ENCODE peak calls at places on chromosome 12, in ten cellular contexts. F is heart left ventricle; Y is iPS DF 6.9; H is CD4-positive, alpha-beta memory T cell; Z is colonic mucosa; P is IMR-90; R is aorta; E is suprapubic skin; S is naive thymus-derived CD4-positive, alpha-beta T cell; D is left lung. A is an unnamed sample. For H3K36me3, the result is how much of the 10 kb centered on the place peaks cover.

GRCh38 chr12:95836630-95837239 is 22.0 kb upstream of the SNRPF start:
- DNase-seq in F (no peak), Y (no peak), H (no peak), Z (no peak), P (peak), R (no peak), E (no peak), S (no peak), D (no peak), A (no peak)

GRCh38 chr12:55748230-55748993 is 5.5 kb downstream of the GDF11 start:
- DNase-seq in F (no peak), Y (no peak), H (no peak), Z (no peak), P (no peak), R (no peak), E (no peak), S (no peak), D (no peak), A (no peak)

GRCh38 chr12:44837114-44837800 is 38.9 kb downstream of the NELL2 start:
- DNase-seq in F (no peak), Y (no peak), H (no peak), Z (no peak), P (no peak), R (no peak), E (no peak), S (no peak), D (no peak), A (no peak)

GRCh38 chr12:113896194-113896593 is 69.9 kb downstream of the RBM19 start:
- DNase-seq in F (no peak), Y (peak), H (no peak), Z (no peak), P (no peak), R (no peak), E (no peak), S (no peak), D (no peak), A (no peak)

GRCh38 chr12:28032811-28033537 is 60.4 kb upstream of the PTHLH start:
- DNase-seq in F (no peak), Y (no peak), H (no peak), Z (no peak), P (peak), R (no peak), E (no peak), S (no peak), D (no peak), A (no peak)

GRCh38 chr12:69069479-69069878 is 136.5 kb upstream of the CPM start:
- DNase-seq in F (no peak), Y (no peak), H (no peak), Z (no peak), P (no peak), R (no peak), E (no peak), S (no peak), D (no peak), A (no peak)

GRCh38 chr12:25236190-25236589 is 14.5 kb downstream of the KRAS start:
- DNase-seq in F (no peak), Y (no peak), H (no peak), Z (no peak), P (peak), R (no peak), E (no peak), S (no peak), D (no peak), A (no peak)

GRCh38 chr12:19561411-19561961 is 122.2 kb downstream of the AEBP2 start:
- DNase-seq in F (no peak), Y (no peak), H (no peak), Z (no peak), P (peak), R (no peak), E (no peak), S (no peak), D (no peak), A (no peak)

GRCh38 chr12:130775953-130776856 is 60.1 kb upstream of the RIMBP2 start:
- DNase-seq in F (peak), Y (no peak), H (peak), Z (no peak), P (peak), R (peak), E (no peak), S (no peak), D (peak), A (peak)

GRCh38 chr12:2974560-2974971 is 15.4 kb downstream of the TEAD4 start:
- DNase-seq in F (no peak), Y (no peak), H (no peak), Z (no peak), P (peak), R (no peak), E (no peak), S (no peak), D (no peak), A (no peak)

GRCh38 chr12:67042697-67043131 is 226.4 kb upstream of the CAND1 start:
- DNase-seq in F (no peak), Y (peak), H (no peak), Z (no peak), P (peak), R (no peak), E (no peak), S (no peak), D (no peak), A (no peak)

GRCh38 chr12:20280515-20280914 is 87.8 kb upstream of the PDE3A start:
- DNase-seq in F (no peak), Y (no peak), H (no peak), Z (no peak), P (no peak), R (no peak), E (no peak), S (no peak), D (no peak), A (no peak)

GRCh38 chr12:20101046-20101445 is 267.3 kb upstream of the PDE3A start:
- DNase-seq in F (no peak), Y (no peak), H (no peak), Z (no peak), P (peak), R (peak), E (no peak), S (no peak), D (no peak), A (no peak)

GRCh38 chr12:130989391-130989790 is 35.7 kb downstream of the ADGRD1 start:
- DNase-seq in F (no peak), Y (no peak), H (no peak), Z (no peak), P (no peak), R (no peak), E (peak), S (no peak), D (no peak), A (no peak)

GRCh38 chr12:59723520-59723919 is 127.7 kb downstream of the SLC16A7 start:
- DNase-seq in F (no peak), Y (no peak), H (no peak), Z (no peak), P (peak), R (no peak), E (no peak), S (no peak), D (no peak), A (no peak)

GRCh38 chr12:57165741-57166140 is 18.3 kb upstream of the LRP1-AS start:
- DNase-seq in F (no peak), Y (no peak), H (no peak), Z (peak), P (no peak), R (no peak), E (no peak), S (no peak), D (no peak), A (no peak)

GRCh38 chr12:45959025-45959424 is 31.3 kb downstream of the SCAF11 start:
- DNase-seq in F (no peak), Y (no peak), H (no peak), Z (no peak), P (no peak), R (no peak), E (no peak), S (no peak), D (no peak), A (no peak)
- H3K36me3 ChIP-seq in F (under half), Y (under half), H (under half), Z (under half), P (under half), R (under half), E (under half), S (under half), D (under half), A (under half)

DNA sequence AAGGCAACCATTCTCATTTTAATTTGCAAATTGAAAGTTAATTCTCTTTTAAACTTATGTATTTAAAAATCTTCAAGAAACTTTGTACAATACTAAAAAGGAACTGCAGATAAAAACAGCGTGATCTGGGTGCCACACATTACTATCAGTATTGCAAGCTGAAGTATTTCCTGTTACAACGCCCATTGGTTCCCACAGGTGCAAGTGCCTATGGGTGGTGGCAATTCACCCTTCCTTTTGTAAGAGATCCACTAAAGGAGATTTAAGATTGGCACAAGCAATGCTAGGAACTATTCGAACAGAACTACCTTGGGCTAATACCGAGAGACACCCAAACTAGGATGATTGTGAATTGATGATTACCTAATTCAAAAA is 13.2 kb downstream of the TAOK3 start:
- DNase-seq in F (no peak), Y (no peak), H (peak), Z (peak), P (no peak), R (no peak), E (no peak), S (peak), D (no peak), A (no peak)
- H3K27ac ChIP-seq in F (no peak), Y (no peak), H (peak), Z (peak), P (peak), R (no peak), E (no peak), S (peak), D (peak), A (peak)

GRCh38 chr12:53513712-53514415 is 6.6 kb upstream of the NPFF start:
- DNase-seq in F (no peak), Y (no peak), H (no peak), Z (no peak), P (no peak), R (no peak), E (no peak), S (no peak), D (no peak), A (no peak)
- H3K36me3 ChIP-seq in F (under half), Y (under half), H (under half), Z (under half), P (under half), R (under half), E (half or more), S (under half), D (half or more), A (under half)

GRCh38 chr12:109056891-109057290 is 4.5 kb downstream of the USP30 start:
- DNase-seq in F (no peak), Y (no peak), H (no peak), Z (no peak), P (no peak), R (no peak), E (no peak), S (no peak), D (no peak), A (no peak)

GRCh38 chr12:109052415-109053323 is at the start of gene USP30:
- DNase-seq in F (peak), Y (peak), H (peak), Z (peak), P (peak), R (peak), E (peak), S (peak), D (peak), A (peak)

GRCh38 chr12:109053382-109054123 is 1.2 kb downstream of the USP30 start:
- DNase-seq in F (no peak), Y (no peak), H (peak), Z (peak), P (no peak), R (no peak), E (no peak), S (peak), D (no peak), A (no peak)

GRCh38 chr12:109052097-109052414 is 320 bp upstream of the USP30 start:
- DNase-seq in F (no peak), Y (no peak), H (no peak), Z (no peak), P (no peak), R (no peak), E (no peak), S (no peak), D (no peak), A (no peak)

GRCh38 chr12:109054520-109054919 is 2.1 kb downstream of the USP30 start:
- DNase-seq in F (no peak), Y (no peak), H (no peak), Z (no peak), P (no peak), R (no peak), E (no peak), S (no peak), D (no peak), A (no peak)
- H3K27ac ChIP-seq in F (no peak), Y (no peak), H (peak), Z (peak), P (no peak), R (no peak), E (no peak), S (peak), D (no peak), A (no peak)

GRCh38 chr12:111653596-111653995 is 32.2 kb downstream of the BRAP start:
- DNase-seq in F (no peak), Y (no peak), H (no peak), Z (no peak), P (no peak), R (no peak), E (no peak), S (no peak), D (no peak), A (no peak)
- H3K36me3 ChIP-seq in F (under half), Y (under half), H (half or more), Z (under half), P (under half), R (under half), E (half or more), S (under half), D (half or more), A (under half)

GRCh38 chr12:46783881-46784280 is 41.9 kb downstream of the SLC38A4 start:
- DNase-seq in F (no peak), Y (no peak), H (no peak), Z (no peak), P (peak), R (no peak), E (no peak), S (no peak), D (no peak), A (no peak)

GRCh38 chr12:46788247-46788887 is 37.4 kb downstream of the SLC38A4 start:
- DNase-seq in F (no peak), Y (no peak), H (no peak), Z (no peak), P (peak), R (no peak), E (no peak), S (no peak), D (no peak), A (no peak)

GRCh38 chr12:46787496-46788055 is 38.2 kb downstream of the SLC38A4 start:
- DNase-seq in F (no peak), Y (no peak), H (no peak), Z (no peak), P (no peak), R (no peak), E (no peak), S (no peak), D (no peak), A (no peak)

GRCh38 chr12:46786774-46787173 is 39.0 kb downstream of the SLC38A4 start:
- DNase-seq in F (no peak), Y (no peak), H (no peak), Z (no peak), P (peak), R (no peak), E (no peak), S (no peak), D (no peak), A (no peak)

DNA sequence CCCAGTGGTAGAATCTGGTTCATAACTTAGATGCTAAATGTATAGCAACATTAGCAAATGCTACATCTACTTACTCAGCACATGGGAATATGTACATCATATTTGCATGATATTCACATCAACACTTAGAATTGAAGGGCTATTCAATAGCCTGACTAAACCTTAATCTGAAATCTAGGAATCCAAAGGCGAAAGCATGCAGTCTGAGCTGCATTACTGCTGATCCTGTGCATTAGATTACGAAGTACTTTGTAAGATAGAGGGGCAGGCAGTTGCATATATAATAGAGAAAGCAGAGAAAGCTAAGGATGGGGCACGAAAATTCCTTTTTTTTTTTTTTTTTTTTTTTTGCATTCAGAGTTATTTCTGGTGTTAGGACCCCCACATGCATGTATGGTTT is 40.4 kb downstream of the SLC38A4 start:
- DNase-seq in F (no peak), Y (no peak), H (no peak), Z (no peak), P (no peak), R (no peak), E (no peak), S (no peak), D (no peak), A (no peak)
- H3K27ac ChIP-seq in F (no peak), Y (no peak), H (no peak), Z (no peak), P (no peak), R (no peak), E (no peak), S (no peak), D (no peak), A (no peak)

GRCh38 chr12:550473-551260 is 90.9 kb downstream of the B4GALNT3 start:
- DNase-seq in F (peak), Y (no peak), H (no peak), Z (no peak), P (no peak), R (no peak), E (no peak), S (no peak), D (no peak), A (no peak)

GRCh38 chr12:546920-547845 is 87.4 kb downstream of the B4GALNT3 start:
- DNase-seq in F (peak), Y (peak), H (no peak), Z (peak), P (peak), R (peak), E (no peak), S (peak), D (peak), A (peak)

GRCh38 chr12:552466-552865 is 92.7 kb downstream of the B4GALNT3 start:
- DNase-seq in F (peak), Y (no peak), H (no peak), Z (no peak), P (no peak), R (peak), E (no peak), S (no peak), D (no peak), A (no peak)

GRCh38 chr12:547883-548470 is 88.2 kb downstream of the B4GALNT3 start:
- DNase-seq in F (no peak), Y (no peak), H (no peak), Z (no peak), P (no peak), R (peak), E (no peak), S (no peak), D (no peak), A (no peak)

DNA sequence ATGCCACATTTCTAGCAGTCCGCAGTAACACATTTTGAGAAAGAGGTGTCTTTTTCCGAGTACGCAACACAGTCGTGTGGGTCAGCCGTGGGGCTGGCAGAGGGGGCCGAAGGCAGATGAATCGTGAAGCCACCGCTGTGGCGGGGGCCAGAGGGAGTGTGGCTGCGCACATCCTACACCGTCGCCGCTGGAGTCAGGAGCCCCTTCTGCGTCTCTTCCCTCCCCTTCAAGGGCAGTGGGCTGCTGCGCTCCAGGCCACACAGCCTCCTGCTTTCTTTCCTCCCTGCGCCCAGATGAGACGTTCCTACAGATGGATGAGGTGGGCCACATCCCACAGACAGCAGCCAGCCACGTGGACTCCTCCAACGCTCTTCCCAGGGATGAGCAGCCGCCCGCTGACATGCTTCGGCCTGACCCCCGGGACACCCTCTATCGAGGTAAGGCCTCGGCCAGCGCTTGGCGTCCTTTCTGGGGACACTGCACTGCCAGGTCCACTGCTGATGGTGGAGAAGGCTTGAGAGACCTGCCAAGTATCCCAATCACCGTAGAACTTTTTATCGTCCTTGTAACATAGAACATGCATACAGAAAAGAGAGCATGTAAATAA is 89.8 kb downstream of the B4GALNT3 start:
- DNase-seq in F (peak), Y (no peak), H (no peak), Z (no peak), P (no peak), R (peak), E (no peak), S (no peak), D (no peak), A (no peak)
- H3K36me3 ChIP-seq in F (under half), Y (under half), H (under half), Z (under half), P (under half), R (under half), E (under half), S (under half), D (under half), A (under half)

A was measured in CD8-positive, alpha-beta T cell.